ENCODE peak calls at places on chromosomes 11 and 22, in nine cellular contexts. J, B, M, O, C, T, L, P and W are unnamed samples.

GRCh38 chr22:48096846-48097665 is 1334.6 kb downstream of the TBC1D22A start:
- DNase-seq in L (no peak), M (no peak), O (no peak), P (no peak), T (no peak), J (no peak), B (no peak), C (no peak), W (peak; percentile 64)

GRCh38 chr11:121892863-121893262 is 223.2 kb downstream of the BLID start:
- DNase-seq in T (no peak), C (no peak), L (no peak), O (no peak), J (no peak), P (no peak), B (no peak), M (no peak), W (no peak)

GRCh38 chr11:46002146-46002545 is 79.7 kb downstream of the LARGE2 start:
- DNase-seq in B (no peak), P (no peak), T (no peak), M (no peak), C (no peak), J (no peak), O (no peak), L (no peak), W (no peak)

GRCh38 chr11:121540627-121541026 is 87.9 kb upstream of the SORL1-AS1 start:
- DNase-seq in J (no peak), T (no peak), M (no peak), P (no peak), B (no peak), L (no peak), O (peak; percentile 86), C (no peak), W (no peak)

GRCh38 chr11:8719260-8720190 is 36.9 kb downstream of the RPL27A start:
- DNase-seq in J (peak; percentile 82), M (peak; percentile 41), L (peak; percentile 86), O (peak; percentile 85), P (peak; percentile 96), B (no peak), C (peak; percentile 48), T (no peak), W (no peak)

GRCh38 chr22:40300884-40301672 is 45.2 kb upstream of the ADSL start:
- DNase-seq in P (no peak), O (no peak), L (no peak), J (no peak), T (no peak), C (no peak), M (no peak), B (no peak), W (no peak)

GRCh38 chr22:27317156-27317555 is 484.4 kb downstream of the MN1 start:
- DNase-seq in B (no peak), C (no peak), M (no peak), T (no peak), P (no peak), L (no peak), J (no peak), O (no peak), W (peak; percentile 33)

GRCh38 chr11:70672991-70673670 is 274.8 kb downstream of the CTTN start:
- DNase-seq in J (no peak), M (no peak), L (no peak), O (no peak), B (no peak), P (no peak), C (no peak), T (no peak), W (no peak)

GRCh38 chr11:35917676-35918075 is 26.2 kb upstream of the LDLRAD3 start:
- DNase-seq in P (no peak), B (no peak), C (no peak), J (no peak), T (no peak), M (no peak), O (no peak), L (no peak), W (no peak)

GRCh38 chr11:45026835-45027234 is 76.2 kb upstream of the TP53I11 start:
- DNase-seq in M (no peak), J (no peak), P (no peak), L (no peak), B (no peak), O (no peak), T (no peak), C (no peak), W (no peak)

GRCh38 chr11:68890490-68891231 is 13.0 kb downstream of the MRPL21 start:
- DNase-seq in L (peak; percentile 93), M (peak; percentile 89), B (no peak), T (no peak), J (peak; percentile 94), C (no peak), O (no peak), P (peak; percentile 70), W (no peak)

GRCh38 chr11:2523821-2524391 is 79.1 kb downstream of the KCNQ1 start:
- DNase-seq in J (no peak), O (no peak), B (peak; percentile 10), L (peak; percentile 67), T (peak; percentile 8), M (no peak), P (no peak), C (no peak), W (peak; percentile 5)

GRCh38 chr11:5364214-5364613 is 12.9 kb downstream of the OR51B6 start:
- DNase-seq in O (no peak), L (no peak), C (no peak), P (peak; percentile 88), M (no peak), T (no peak), J (peak; percentile 93), B (no peak), W (no peak)

GRCh38 chr11:103862827-103863213 is 173.6 kb upstream of the DDI1 start:
- DNase-seq in B (no peak), J (no peak), C (no peak), P (no peak), O (no peak), T (peak; percentile 17), M (no peak), L (no peak), W (no peak)
- TF ChIP-seq CTCF in B (no peak), J (peak; percentile 1), C (no peak), P (no peak), O (no peak), T (no peak), M (no peak), L (no peak), W (no peak)

DNA sequence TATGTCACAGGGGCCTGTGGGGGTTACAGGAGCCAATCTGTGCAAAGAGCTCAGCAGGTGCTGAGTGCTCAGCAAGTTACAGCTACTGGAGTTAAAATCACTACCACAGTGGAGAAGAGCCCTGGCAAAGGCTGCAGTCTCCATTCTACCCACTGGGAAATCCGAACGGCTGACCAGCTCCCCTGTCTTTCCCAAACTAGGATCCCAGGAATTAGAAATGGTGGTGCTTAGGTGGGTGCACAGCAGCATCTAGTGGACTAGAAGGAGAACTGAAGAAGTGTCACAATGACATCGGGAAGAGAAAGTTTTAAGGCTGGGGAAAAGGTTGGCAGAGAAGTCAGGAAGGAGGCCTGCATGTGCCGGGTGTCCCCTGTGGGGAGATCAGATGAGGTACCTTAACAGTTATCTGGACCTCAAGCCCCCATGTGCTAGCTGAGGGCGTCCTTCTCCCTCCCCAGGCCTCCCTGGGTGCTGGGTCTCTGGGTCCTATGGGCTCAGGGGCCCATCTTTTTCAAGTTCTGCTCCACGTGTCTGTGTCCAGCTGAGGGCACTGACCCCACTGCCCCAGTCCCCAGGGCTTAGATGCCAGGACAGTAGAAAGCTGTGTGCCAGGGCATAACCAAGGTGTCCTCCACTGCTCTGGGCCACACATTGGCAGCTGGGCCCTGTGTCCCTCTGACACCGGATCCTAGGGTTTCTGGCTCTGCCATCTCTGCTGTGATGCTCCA is 1.9 kb downstream of the PIWIL3 start:
- DNase-seq in O (peak; percentile 32), P (peak; percentile 64), M (no peak), T (peak; percentile 64), J (peak; percentile 16), L (no peak), B (peak; percentile 30), C (peak; percentile 61), W (peak; percentile 67)
- TF ChIP-seq CTCF in O (peak; percentile 55), P (peak; percentile 76), M (peak; percentile 29), T (peak; percentile 42), J (peak; percentile 84), L (peak; percentile 17), B (peak; percentile 52), C (peak; percentile 63), W (peak; percentile 68)

DNA sequence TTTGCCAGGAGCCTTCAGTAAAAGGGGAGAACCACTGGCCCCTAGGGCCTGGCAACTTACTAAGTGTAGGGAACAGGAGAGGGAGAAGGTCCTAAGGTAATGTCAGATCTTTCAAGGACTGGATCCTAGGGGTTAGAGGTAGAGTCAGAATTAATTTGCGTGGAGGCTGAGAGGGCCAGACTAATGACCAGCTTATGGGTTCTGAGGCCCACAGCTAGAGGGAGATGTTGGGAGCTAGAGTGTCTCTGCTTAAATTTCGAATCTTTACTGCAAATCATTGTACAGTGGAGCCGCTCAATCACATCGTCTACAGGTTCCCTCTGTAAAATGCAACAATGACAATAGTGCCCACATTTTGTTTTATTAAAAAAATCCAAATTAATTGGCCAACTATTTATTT is 31.4 kb downstream of the CLMP start:
- DNase-seq in T (no peak), L (no peak), P (no peak), C (no peak), M (no peak), O (no peak), B (no peak), J (no peak), W (no peak)
- TF ChIP-seq CTCF in T (no peak), L (no peak), P (peak; percentile 62), C (no peak), M (no peak), O (no peak), B (no peak), J (peak; percentile 57), W (peak; percentile 33)

GRCh38 chr11:120431633-120432032 is 79.9 kb upstream of the GRIK4 start:
- DNase-seq in B (no peak), P (peak; percentile 75), C (peak; percentile 18), M (no peak), O (peak; percentile 34), J (peak; percentile 62), L (no peak), T (peak; percentile 23), W (no peak)
- TF ChIP-seq CTCF in B (peak; percentile 7), P (peak; percentile 69), C (peak; percentile 29), M (peak; percentile 31), O (peak; percentile 53), J (peak; percentile 52), L (no peak), T (peak; percentile 39), W (peak; percentile 27)

GRCh38 chr22:23532756-23533155 is 47.3 kb downstream of the IGLL1 start:
- DNase-seq in O (no peak), J (no peak), M (no peak), L (peak; percentile 36), C (no peak), T (no peak), P (no peak), B (no peak), W (no peak)

GRCh38 chr22:23533771-23534191 is 46.3 kb downstream of the IGLL1 start:
- DNase-seq in B (no peak), L (peak; percentile 46), P (no peak), O (no peak), J (no peak), C (no peak), T (no peak), M (no peak), W (no peak)

GRCh38 chr22:23534201-23534850 is 45.8 kb downstream of the IGLL1 start:
- DNase-seq in L (peak; percentile 77), O (no peak), J (no peak), M (no peak), C (no peak), T (no peak), B (no peak), P (no peak), W (no peak)

GRCh38 chr22:23531966-23532735 is 47.9 kb downstream of the IGLL1 start:
- DNase-seq in J (no peak), P (no peak), O (no peak), L (peak; percentile 56), B (no peak), C (no peak), M (no peak), T (no peak), W (no peak)

GRCh38 chr22:23533328-23533762 is 46.7 kb downstream of the IGLL1 start:
- DNase-seq in L (peak; percentile 61), C (peak; percentile 59), T (peak; percentile 83), J (peak; percentile 7), B (peak; percentile 79), P (no peak), O (peak; percentile 2), M (no peak), W (peak; percentile 84)
- TF ChIP-seq CTCF in L (peak; percentile 38), C (peak; percentile 55), T (no peak), J (peak; percentile 73), B (peak; percentile 73), P (no peak), O (peak; percentile 25), M (peak; percentile 29), W (peak; percentile 44)